ENCODE peak calls at places on chromosomes 5 and 9, in six cellular contexts. J, O, W, L, T and V are unnamed samples.
A peak's percentile ranks its signal among the peaks of the same experiment; 100 is the strongest.

GRCh38 chr9:89933578-89933977 is 328.8 kb downstream of the GADD45G start:
- DNase-seq in T (no peak), W (no peak), L (no peak), J (no peak), O (no peak), V (no peak)

GRCh38 chr5:126354857-126355731 is 68.1 kb upstream of the GRAMD2B start:
- DNase-seq in W (no peak), T (no peak), L (no peak), O (no peak), J (no peak), V (no peak)

GRCh38 chr9:111661802-111662491 is 542 bp downstream of the GNG10 start:
- DNase-seq in J (no peak), O (peak; percentile 25), T (peak; percentile 30), L (peak; percentile 88), W (peak; percentile 37), V (peak; percentile 86)

GRCh38 chr9:84993105-84993504 is 323.6 kb downstream of the NTRK2 start:
- DNase-seq in T (no peak), O (no peak), W (no peak), J (no peak), L (no peak), V (no peak)

GRCh38 chr5:41896230-41896629 is 7.9 kb upstream of the RIMOC1 start:
- DNase-seq in W (no peak), J (no peak), O (no peak), T (no peak), L (no peak), V (no peak)

GRCh38 chr5:164860896-164861295 is 1355.5 kb downstream of the MAT2B start:
- DNase-seq in W (no peak), T (no peak), L (no peak), J (no peak), O (no peak), V (no peak)

GRCh38 chr5:60403343-60404006 is 296.5 kb downstream of the DEPDC1B start:
- DNase-seq in O (no peak), W (no peak), L (no peak), T (no peak), J (no peak), V (no peak)

GRCh38 chr5:33300209-33300742 is 140.5 kb upstream of the TARS1 start:
- DNase-seq in J (no peak), O (no peak), L (no peak), W (no peak), T (no peak), V (no peak)

GRCh38 chr5:42620579-42621216 is 135.9 kb upstream of the CCDC152 start:
- DNase-seq in L (no peak), T (no peak), W (no peak), O (no peak), J (no peak), V (no peak)

GRCh38 chr5:108046955-108047670 is 334.8 kb downstream of the FBXL17 start:
- DNase-seq in J (no peak), O (no peak), T (no peak), W (no peak), L (peak; percentile 29), V (no peak)

GRCh38 chr5:80191991-80192398 is 63.9 kb downstream of the SERINC5 start:
- DNase-seq in W (no peak), T (no peak), J (no peak), L (no peak), O (peak; percentile 58), V (no peak)

GRCh38 chr5:74237746-74238145 is 402.8 kb downstream of the ENC1 start:
- DNase-seq in J (no peak), O (no peak), L (no peak), W (no peak), T (no peak), V (no peak)

GRCh38 chr9:111730937-111731567 is 63.7 kb downstream of the SHOC1 start:
- DNase-seq in O (no peak), L (no peak), J (no peak), W (no peak), T (no peak), V (no peak)

GRCh38 chr5:14545308-14545707 is 36.3 kb upstream of the OTULINL start:
- DNase-seq in L (no peak), J (no peak), T (no peak), W (no peak), O (no peak), V (no peak)

GRCh38 chr9:132497731-132498130 is 84.7 kb upstream of the BARHL1 start:
- DNase-seq in L (peak; percentile 45), O (no peak), W (no peak), J (no peak), T (no peak), V (no peak)

GRCh38 chr9:100098241-100098886 is 436 bp downstream of the ERP44 start:
- DNase-seq in O (peak; percentile 50), J (peak; percentile 65), T (peak; percentile 83), L (peak; percentile 80), W (peak; percentile 44), V (no peak)

GRCh38 chr5:131996210-131997025 is 15.0 kb downstream of the ACSL6 start:
- DNase-seq in O (no peak), L (no peak), W (no peak), J (no peak), T (no peak), V (peak; percentile 13)

GRCh38 chr9:37239224-37239859 is 119.0 kb downstream of the ZCCHC7 start:
- DNase-seq in W (no peak), J (no peak), T (no peak), O (no peak), L (no peak), V (no peak)

GRCh38 chr9:126690431-126691051 is 76.8 kb downstream of the LMX1B start:
- DNase-seq in W (peak; percentile 28), L (peak; percentile 75), T (peak; percentile 73), O (peak; percentile 25), J (peak; percentile 24), V (peak; percentile 31)

DNA sequence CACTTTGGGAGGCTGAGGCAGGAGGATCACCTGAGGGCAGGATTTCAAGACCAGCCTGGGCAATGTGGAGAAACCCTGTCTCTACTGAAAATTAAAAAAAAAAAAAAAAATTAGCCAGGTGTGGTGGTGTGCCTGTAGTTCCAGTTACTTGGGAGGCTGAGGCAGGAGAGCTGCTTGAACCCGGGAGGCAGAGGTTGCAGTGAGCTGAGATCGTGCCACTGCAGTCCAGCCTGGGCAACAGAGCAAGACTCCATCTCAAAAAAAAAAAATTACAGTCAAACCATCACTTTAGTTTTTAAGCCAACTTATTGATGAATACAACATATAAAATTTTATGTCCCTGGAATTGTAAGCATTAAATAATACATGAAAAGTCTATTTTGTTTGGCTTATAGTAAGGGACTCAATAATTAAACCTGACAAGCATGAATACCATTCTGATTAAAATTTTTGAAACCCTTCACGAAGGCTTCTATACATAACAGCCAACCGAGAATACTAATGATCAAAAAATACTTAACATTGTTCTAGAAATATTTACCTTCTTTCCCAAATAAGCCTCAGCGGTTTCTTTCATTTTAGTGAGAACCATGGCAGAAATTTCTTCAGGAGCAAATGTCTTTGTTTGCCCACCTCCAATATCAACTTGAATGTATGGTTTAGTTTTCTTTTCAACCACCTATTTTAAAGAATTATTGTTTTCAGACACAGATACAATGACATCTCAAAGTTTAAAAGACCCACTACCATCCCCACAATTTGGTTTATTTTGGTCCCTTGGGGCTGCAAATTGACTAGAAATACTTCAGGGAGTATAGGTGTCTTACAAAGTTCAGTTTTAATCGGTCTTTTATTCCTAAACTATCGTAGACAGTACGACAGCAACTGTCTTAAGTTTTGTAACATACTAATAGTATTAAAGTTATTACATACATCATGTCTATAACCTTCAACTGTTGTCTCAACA is 1.2 kb downstream of the HSPA5 start:
- DNase-seq in T (no peak), L (no peak), W (no peak), J (no peak), O (no peak), V (peak; percentile 20)
- H3K27ac ChIP-seq in T (peak overlapping the region; percentile 97), L (peak overlapping the region; percentile 95), W (no peak overlapping the region), J (peak overlapping the region; percentile 89), O (peak overlapping the region; percentile 93), V (no peak overlapping the region)

GRCh38 chr9:109742759-109743388 is 37.1 kb upstream of the PALM2AKAP2 start:
- DNase-seq in O (peak; percentile 25), J (no peak), W (no peak), T (no peak), L (no peak), V (no peak)
- H3K27me3 ChIP-seq in O (no peaks in the 10 kb centered on the region), J (peaks cover 66% of the 10 kb centered on the region), W (no peaks in the 10 kb centered on the region), T (no peaks in the 10 kb centered on the region), L (no peaks in the 10 kb centered on the region), V (no peaks in the 10 kb centered on the region)

GRCh38 chr9:128885798-128886197 is 3.9 kb downstream of the LRRC8A start:
- DNase-seq in O (no peak), W (no peak), L (no peak), T (no peak), J (no peak), V (no peak)

GRCh38 chr9:128885376-128885775 is 3.4 kb downstream of the LRRC8A start:
- DNase-seq in T (no peak), L (no peak), O (no peak), W (no peak), J (no peak), V (no peak)

GRCh38 chr9:128887914-128888350 is 6.0 kb downstream of the LRRC8A start:
- DNase-seq in T (no peak), W (no peak), O (no peak), J (no peak), L (no peak), V (no peak)

GRCh38 chr9:128887049-128887448 is 5.1 kb downstream of the LRRC8A start:
- DNase-seq in W (no peak), L (no peak), J (no peak), T (no peak), O (no peak), V (no peak)

GRCh38 chr9:128886211-128886826 is 4.4 kb downstream of the LRRC8A start:
- DNase-seq in W (no peak), T (no peak), O (no peak), L (no peak), J (no peak), V (no peak)
- H3K4me1 ChIP-seq in W (peaks cover 19% of the 10 kb centered on the region), T (peaks cover 79% of the 10 kb centered on the region), O (peaks cover 68% of the 10 kb centered on the region), L (peaks cover 72% of the 10 kb centered on the region), J (peaks cover 12% of the 10 kb centered on the region), V (no peaks in the 10 kb centered on the region)

DNA sequence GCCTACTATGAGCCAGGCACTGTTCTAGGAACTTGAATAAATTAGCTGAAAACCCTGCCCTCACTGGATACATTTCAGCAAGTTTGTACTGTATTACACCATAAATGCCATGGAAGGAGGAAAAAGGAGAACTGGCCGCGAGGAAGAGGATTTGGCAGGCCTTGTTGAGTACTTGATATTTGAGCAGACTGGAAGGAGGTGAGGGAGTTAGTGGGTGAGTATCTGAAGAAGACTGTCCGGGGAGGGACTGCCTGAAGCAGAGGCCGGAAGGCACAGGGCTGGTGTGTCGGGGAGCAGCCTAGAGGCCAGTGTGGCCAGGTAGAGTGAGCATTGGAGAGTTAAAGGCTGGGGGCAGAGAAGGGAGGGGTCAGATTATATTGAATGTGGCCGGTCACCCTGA is 4.5 kb downstream of the SNX30 start:
- DNase-seq in T (no peak), O (no peak), J (no peak), L (no peak), W (no peak), V (no peak)
- H3K27ac ChIP-seq in T (peak overlapping the region; percentile 61), O (no peak overlapping the region), J (peak overlapping the region; percentile 15), L (peak overlapping the region; percentile 85), W (no peak overlapping the region), V (no peak overlapping the region)

DNA sequence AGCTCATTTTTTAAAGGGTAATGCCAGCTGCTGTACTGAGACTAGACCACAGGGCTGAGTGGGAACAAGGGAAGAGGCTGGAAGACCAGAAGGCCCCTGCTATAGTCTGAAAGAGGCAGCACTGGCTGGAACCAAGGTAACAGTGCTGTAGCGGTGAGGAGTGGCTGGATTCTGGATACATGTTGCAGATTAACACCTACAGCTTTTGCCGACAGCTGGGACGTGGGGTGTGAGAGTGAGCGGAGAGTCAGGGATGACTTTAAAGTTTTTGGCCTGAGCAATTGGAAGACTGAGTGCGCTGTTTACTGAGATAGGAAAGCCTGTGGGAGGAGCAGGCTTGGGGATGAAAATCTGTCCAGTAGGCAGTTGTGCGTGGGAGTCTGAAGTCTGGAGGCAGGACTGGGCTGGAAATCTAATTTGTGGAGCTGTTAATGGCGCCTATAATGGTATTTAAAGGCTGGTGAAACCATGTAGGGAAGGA is 26.5 kb downstream of the AQP7 start:
- DNase-seq in L (no peak), O (no peak), T (no peak), W (no peak), J (no peak), V (no peak)
- H3K27me3 ChIP-seq in L (no peaks in the 10 kb centered on the region), O (no peaks in the 10 kb centered on the region), T (no peaks in the 10 kb centered on the region), W (no peaks in the 10 kb centered on the region), J (no peaks in the 10 kb centered on the region), V (no peaks in the 10 kb centered on the region)